ENCODE peak calls at places on chromosomes 11 and 22, in eight cellular contexts. One of them, this sample, is unnamed.
A peak's percentile ranks its signal among the peaks of the same experiment; 100 is the strongest.

GRCh38 chr11:2796091-2796490 is 89.5 kb downstream of the CDKN1C start:
- DNase-seq in fibroblast of the aortic adventitia: no peak
- DNase-seq in GM23248: no peak
- DNase-seq in fibroblast of villous mesenchyme: no peak
- DNase-seq in ecto neural progenitor cell: peak; percentile 26
- DNase-seq in left lobe of liver: peak; percentile 42
- DNase-seq in brain microvascular endothelial cell: no peak
- DNase-seq in NCI-H2081 treated with DMSO at 0.1 percent for 48 hours: no peak
- DNase-seq in this sample: no peak

GRCh38 chr11:42012261-42012660 is 552.8 kb upstream of the LRRC4C start:
- DNase-seq in fibroblast of the aortic adventitia: no peak
- DNase-seq in GM23248: no peak
- DNase-seq in fibroblast of villous mesenchyme: no peak
- DNase-seq in ecto neural progenitor cell: no peak
- DNase-seq in left lobe of liver: no peak
- DNase-seq in brain microvascular endothelial cell: peak; percentile 9
- DNase-seq in NCI-H2081 treated with DMSO at 0.1 percent for 48 hours: no peak
- DNase-seq in this sample: no peak

GRCh38 chr11:126355926-126356897 is 726 bp downstream of the ST3GAL4 start:
- DNase-seq in fibroblast of the aortic adventitia: peak; percentile 22
- DNase-seq in GM23248: peak; percentile 81
- DNase-seq in fibroblast of villous mesenchyme: no peak
- DNase-seq in ecto neural progenitor cell: peak; percentile 71
- DNase-seq in left lobe of liver: peak; percentile 63
- DNase-seq in brain microvascular endothelial cell: no peak
- DNase-seq in NCI-H2081 treated with DMSO at 0.1 percent for 48 hours: no peak
- DNase-seq in this sample: no peak

GRCh38 chr11:76614471-76615183 is 55.9 kb downstream of the LRRC32 start:
- DNase-seq in fibroblast of the aortic adventitia: peak; percentile 57
- DNase-seq in GM23248: peak; percentile 56
- DNase-seq in fibroblast of villous mesenchyme: no peak
- DNase-seq in ecto neural progenitor cell: no peak
- DNase-seq in left lobe of liver: peak; percentile 42
- DNase-seq in brain microvascular endothelial cell: no peak
- DNase-seq in NCI-H2081 treated with DMSO at 0.1 percent for 48 hours: no peak
- DNase-seq in this sample: no peak

GRCh38 chr11:40825435-40825834 is 634.0 kb downstream of the LRRC4C start:
- DNase-seq in fibroblast of the aortic adventitia: no peak
- DNase-seq in GM23248: no peak
- DNase-seq in fibroblast of villous mesenchyme: no peak
- DNase-seq in ecto neural progenitor cell: no peak
- DNase-seq in left lobe of liver: no peak
- DNase-seq in brain microvascular endothelial cell: no peak
- DNase-seq in NCI-H2081 treated with DMSO at 0.1 percent for 48 hours: no peak
- DNase-seq in this sample: no peak

GRCh38 chr11:102780491-102780918 is at the start of gene MMP10:
- DNase-seq in fibroblast of the aortic adventitia: peak; percentile 74
- DNase-seq in GM23248: peak; percentile 87
- DNase-seq in fibroblast of villous mesenchyme: peak; percentile 46
- DNase-seq in ecto neural progenitor cell: no peak
- DNase-seq in left lobe of liver: no peak
- DNase-seq in brain microvascular endothelial cell: peak; percentile 74
- DNase-seq in NCI-H2081 treated with DMSO at 0.1 percent for 48 hours: peak; percentile 74
- DNase-seq in this sample: no peak

GRCh38 chr22:28983190-28983589 is 78.4 kb downstream of the C22orf31 start:
- DNase-seq in fibroblast of the aortic adventitia: no peak
- DNase-seq in GM23248: no peak
- DNase-seq in fibroblast of villous mesenchyme: no peak
- DNase-seq in ecto neural progenitor cell: no peak
- DNase-seq in left lobe of liver: no peak
- DNase-seq in brain microvascular endothelial cell: no peak
- DNase-seq in NCI-H2081 treated with DMSO at 0.1 percent for 48 hours: no peak
- DNase-seq in this sample: no peak

GRCh38 chr11:10397226-10397987 is 57.7 kb upstream of the AMPD3 start:
- DNase-seq in fibroblast of the aortic adventitia: no peak
- DNase-seq in GM23248: no peak
- DNase-seq in fibroblast of villous mesenchyme: peak; percentile 36
- DNase-seq in ecto neural progenitor cell: peak; percentile 15
- DNase-seq in left lobe of liver: no peak
- DNase-seq in brain microvascular endothelial cell: no peak
- DNase-seq in NCI-H2081 treated with DMSO at 0.1 percent for 48 hours: no peak
- DNase-seq in this sample: no peak

GRCh38 chr11:76770642-76771445 is 12.3 kb upstream of the TSKU start:
- DNase-seq in fibroblast of the aortic adventitia: peak; percentile 89
- DNase-seq in GM23248: peak; percentile 95
- DNase-seq in fibroblast of villous mesenchyme: peak; percentile 98
- DNase-seq in ecto neural progenitor cell: no peak
- DNase-seq in left lobe of liver: peak; percentile 95
- DNase-seq in brain microvascular endothelial cell: peak; percentile 97
- DNase-seq in NCI-H2081 treated with DMSO at 0.1 percent for 48 hours: no peak
- DNase-seq in this sample: no peak

GRCh38 chr11:33869511-33870422 is 22.1 kb downstream of the LMO2 start:
- DNase-seq in fibroblast of the aortic adventitia: peak; percentile 60
- DNase-seq in GM23248: peak; percentile 67
- DNase-seq in fibroblast of villous mesenchyme: peak; percentile 17
- DNase-seq in ecto neural progenitor cell: no peak
- DNase-seq in left lobe of liver: no peak
- DNase-seq in brain microvascular endothelial cell: no peak
- DNase-seq in NCI-H2081 treated with DMSO at 0.1 percent for 48 hours: no peak
- DNase-seq in this sample: no peak

GRCh38 chr11:413120-414081 is 1.4 kb downstream of the SIGIRR start:
- DNase-seq in fibroblast of the aortic adventitia: no peak
- DNase-seq in GM23248: peak; percentile 50
- DNase-seq in fibroblast of villous mesenchyme: no peak
- DNase-seq in ecto neural progenitor cell: no peak
- DNase-seq in left lobe of liver: no peak
- DNase-seq in brain microvascular endothelial cell: no peak
- DNase-seq in NCI-H2081 treated with DMSO at 0.1 percent for 48 hours: no peak
- DNase-seq in this sample: no peak

GRCh38 chr11:117200813-117201515 is 1.8 kb downstream of the TAGLN start:
- DNase-seq in fibroblast of the aortic adventitia: no peak
- DNase-seq in GM23248: peak; percentile 25
- DNase-seq in fibroblast of villous mesenchyme: no peak
- DNase-seq in ecto neural progenitor cell: no peak
- DNase-seq in left lobe of liver: no peak
- DNase-seq in brain microvascular endothelial cell: no peak
- DNase-seq in NCI-H2081 treated with DMSO at 0.1 percent for 48 hours: no peak
- DNase-seq in this sample: no peak

GRCh38 chr22:33850724-33851123 is 69.6 kb downstream of the LARGE1 start:
- DNase-seq in fibroblast of the aortic adventitia: no peak
- DNase-seq in GM23248: no peak
- DNase-seq in fibroblast of villous mesenchyme: no peak
- DNase-seq in ecto neural progenitor cell: no peak
- DNase-seq in left lobe of liver: no peak
- DNase-seq in brain microvascular endothelial cell: no peak
- DNase-seq in NCI-H2081 treated with DMSO at 0.1 percent for 48 hours: no peak
- DNase-seq in this sample: no peak

GRCh38 chr22:19892925-19893324 is 38.3 kb upstream of the GNB1L start:
- DNase-seq in fibroblast of the aortic adventitia: no peak
- DNase-seq in GM23248: no peak
- DNase-seq in fibroblast of villous mesenchyme: peak; percentile 68
- DNase-seq in ecto neural progenitor cell: no peak
- DNase-seq in left lobe of liver: no peak
- DNase-seq in brain microvascular endothelial cell: no peak
- DNase-seq in NCI-H2081 treated with DMSO at 0.1 percent for 48 hours: no peak
- DNase-seq in this sample: no peak

GRCh38 chr22:24512043-24512442 is 16.9 kb downstream of the UPB1 start:
- DNase-seq in fibroblast of the aortic adventitia: no peak
- DNase-seq in GM23248: no peak
- DNase-seq in fibroblast of villous mesenchyme: no peak
- DNase-seq in ecto neural progenitor cell: no peak
- DNase-seq in left lobe of liver: no peak
- DNase-seq in brain microvascular endothelial cell: no peak
- DNase-seq in NCI-H2081 treated with DMSO at 0.1 percent for 48 hours: no peak
- DNase-seq in this sample: no peak

GRCh38 chr11:11349051-11349450 is 4.0 kb downstream of the CSNK2A3 start:
- DNase-seq in fibroblast of the aortic adventitia: peak; percentile 18
- DNase-seq in GM23248: no peak
- DNase-seq in fibroblast of villous mesenchyme: peak; percentile 30
- DNase-seq in ecto neural progenitor cell: no peak
- DNase-seq in left lobe of liver: no peak
- DNase-seq in brain microvascular endothelial cell: no peak
- DNase-seq in NCI-H2081 treated with DMSO at 0.1 percent for 48 hours: no peak
- DNase-seq in this sample: no peak

GRCh38 chr22:42930810-42931420 is 73.8 kb upstream of the ARFGAP3 start:
- DNase-seq in fibroblast of the aortic adventitia: peak; percentile 32
- DNase-seq in GM23248: peak; percentile 86
- DNase-seq in fibroblast of villous mesenchyme: no peak
- DNase-seq in ecto neural progenitor cell: no peak
- DNase-seq in left lobe of liver: no peak
- DNase-seq in brain microvascular endothelial cell: peak; percentile 40
- DNase-seq in NCI-H2081 treated with DMSO at 0.1 percent for 48 hours: no peak
- DNase-seq in this sample: no peak

GRCh38 chr22:27980424-27981148 is 61.5 kb upstream of the PITPNB start:
- DNase-seq in fibroblast of the aortic adventitia: no peak
- DNase-seq in GM23248: no peak
- DNase-seq in fibroblast of villous mesenchyme: no peak
- DNase-seq in ecto neural progenitor cell: no peak
- DNase-seq in left lobe of liver: peak; percentile 41
- DNase-seq in brain microvascular endothelial cell: no peak
- DNase-seq in NCI-H2081 treated with DMSO at 0.1 percent for 48 hours: no peak
- DNase-seq in this sample: no peak

GRCh38 chr11:13135385-13136271 is 126.5 kb downstream of the RASSF10 start:
- DNase-seq in fibroblast of the aortic adventitia: peak; percentile 84
- DNase-seq in GM23248: peak; percentile 32
- DNase-seq in fibroblast of villous mesenchyme: peak; percentile 64
- DNase-seq in ecto neural progenitor cell: no peak
- DNase-seq in left lobe of liver: no peak
- DNase-seq in brain microvascular endothelial cell: peak; percentile 81
- DNase-seq in NCI-H2081 treated with DMSO at 0.1 percent for 48 hours: no peak
- DNase-seq in this sample: no peak

GRCh38 chr11:113666584-113666983 is 39.5 kb downstream of the TMPRSS5 start:
- DNase-seq in fibroblast of the aortic adventitia: no peak
- DNase-seq in GM23248: no peak
- DNase-seq in fibroblast of villous mesenchyme: no peak
- DNase-seq in ecto neural progenitor cell: no peak
- DNase-seq in left lobe of liver: no peak
- DNase-seq in brain microvascular endothelial cell: no peak
- DNase-seq in NCI-H2081 treated with DMSO at 0.1 percent for 48 hours: no peak
- DNase-seq in this sample: no peak

GRCh38 chr11:9850224-9850895 is 186.5 kb downstream of the SWAP70 start:
- DNase-seq in fibroblast of the aortic adventitia: peak; percentile 33
- DNase-seq in GM23248: peak; percentile 57
- DNase-seq in fibroblast of villous mesenchyme: peak; percentile 45
- DNase-seq in ecto neural progenitor cell: no peak
- DNase-seq in left lobe of liver: no peak
- DNase-seq in brain microvascular endothelial cell: no peak
- DNase-seq in NCI-H2081 treated with DMSO at 0.1 percent for 48 hours: no peak
- DNase-seq in this sample: no peak

GRCh38 chr11:27041141-27041869 is 690 bp downstream of the BBOX1 start:
- DNase-seq in fibroblast of the aortic adventitia: no peak
- DNase-seq in GM23248: no peak
- DNase-seq in fibroblast of villous mesenchyme: peak; percentile 29
- DNase-seq in ecto neural progenitor cell: no peak
- DNase-seq in left lobe of liver: no peak
- DNase-seq in brain microvascular endothelial cell: no peak
- DNase-seq in NCI-H2081 treated with DMSO at 0.1 percent for 48 hours: no peak
- DNase-seq in this sample: no peak

GRCh38 chr22:33811686-33812085 is 108.6 kb downstream of the LARGE1 start:
- DNase-seq in fibroblast of the aortic adventitia: peak; percentile 90
- DNase-seq in GM23248: peak; percentile 94
- DNase-seq in fibroblast of villous mesenchyme: peak; percentile 87
- DNase-seq in ecto neural progenitor cell: no peak
- DNase-seq in left lobe of liver: no peak
- DNase-seq in brain microvascular endothelial cell: peak; percentile 4
- DNase-seq in NCI-H2081 treated with DMSO at 0.1 percent for 48 hours: no peak
- DNase-seq in this sample: no peak

GRCh38 chr22:22571862-22572261 is 12.8 kb upstream of the PRAME start:
- DNase-seq in fibroblast of the aortic adventitia: no peak
- DNase-seq in GM23248: no peak
- DNase-seq in fibroblast of villous mesenchyme: no peak
- DNase-seq in ecto neural progenitor cell: no peak
- DNase-seq in left lobe of liver: no peak
- DNase-seq in brain microvascular endothelial cell: no peak
- DNase-seq in NCI-H2081 treated with DMSO at 0.1 percent for 48 hours: no peak
- DNase-seq in this sample: no peak

GRCh38 chr11:128481135-128481534 is 106.2 kb downstream of the ETS1 start:
- DNase-seq in fibroblast of the aortic adventitia: peak; percentile 95
- DNase-seq in GM23248: peak; percentile 84
- DNase-seq in fibroblast of villous mesenchyme: peak; percentile 98
- DNase-seq in ecto neural progenitor cell: no peak
- DNase-seq in left lobe of liver: no peak
- DNase-seq in brain microvascular endothelial cell: no peak
- DNase-seq in NCI-H2081 treated with DMSO at 0.1 percent for 48 hours: no peak
- DNase-seq in this sample: no peak

GRCh38 chr11:66595245-66595904 is 2.4 kb downstream of the CCS start:
- DNase-seq in fibroblast of the aortic adventitia: peak; percentile 82
- DNase-seq in GM23248: peak; percentile 58
- DNase-seq in fibroblast of villous mesenchyme: peak; percentile 79
- DNase-seq in ecto neural progenitor cell: no peak
- DNase-seq in left lobe of liver: no peak
- DNase-seq in brain microvascular endothelial cell: no peak
- DNase-seq in NCI-H2081 treated with DMSO at 0.1 percent for 48 hours: no peak
- DNase-seq in this sample: no peak

GRCh38 chr11:626475-627272 is at the start of gene SCT:
- DNase-seq in fibroblast of the aortic adventitia: no peak
- DNase-seq in GM23248: no peak
- DNase-seq in fibroblast of villous mesenchyme: no peak
- DNase-seq in ecto neural progenitor cell: peak; percentile 55
- DNase-seq in left lobe of liver: peak; percentile 42
- DNase-seq in brain microvascular endothelial cell: no peak
- DNase-seq in NCI-H2081 treated with DMSO at 0.1 percent for 48 hours: no peak
- DNase-seq in this sample: no peak

GRCh38 chr11:92826136-92826535 is 143.3 kb upstream of the MTNR1B start:
- DNase-seq in fibroblast of the aortic adventitia: no peak
- DNase-seq in GM23248: peak; percentile 31
- DNase-seq in fibroblast of villous mesenchyme: peak; percentile 13
- DNase-seq in ecto neural progenitor cell: no peak
- DNase-seq in left lobe of liver: no peak
- DNase-seq in brain microvascular endothelial cell: peak; percentile 24
- DNase-seq in NCI-H2081 treated with DMSO at 0.1 percent for 48 hours: no peak
- DNase-seq in this sample: no peak

GRCh38 chr22:21881841-21882753 is 14.7 kb upstream of the MAPK1 start:
- DNase-seq in fibroblast of the aortic adventitia: no peak
- DNase-seq in GM23248: no peak
- DNase-seq in fibroblast of villous mesenchyme: no peak
- DNase-seq in ecto neural progenitor cell: no peak
- DNase-seq in left lobe of liver: no peak
- DNase-seq in brain microvascular endothelial cell: no peak
- DNase-seq in NCI-H2081 treated with DMSO at 0.1 percent for 48 hours: no peak
- DNase-seq in this sample: no peak

GRCh38 chr22:39208013-39208680 is 36.6 kb downstream of the PDGFB start:
- DNase-seq in fibroblast of the aortic adventitia: no peak
- DNase-seq in GM23248: no peak
- DNase-seq in fibroblast of villous mesenchyme: no peak
- DNase-seq in ecto neural progenitor cell: no peak
- DNase-seq in left lobe of liver: no peak
- DNase-seq in brain microvascular endothelial cell: no peak
- DNase-seq in NCI-H2081 treated with DMSO at 0.1 percent for 48 hours: no peak
- DNase-seq in this sample: no peak

GRCh38 chr11:88507771-88508557 is 170.4 kb upstream of the CTSC start:
- DNase-seq in fibroblast of the aortic adventitia: no peak
- DNase-seq in GM23248: no peak
- DNase-seq in fibroblast of villous mesenchyme: no peak
- DNase-seq in ecto neural progenitor cell: no peak
- DNase-seq in left lobe of liver: no peak
- DNase-seq in brain microvascular endothelial cell: no peak
- DNase-seq in NCI-H2081 treated with DMSO at 0.1 percent for 48 hours: no peak
- DNase-seq in this sample: no peak

GRCh38 chr11:35838071-35838470 is 105.8 kb upstream of the LDLRAD3 start:
- DNase-seq in fibroblast of the aortic adventitia: no peak
- DNase-seq in GM23248: no peak
- DNase-seq in fibroblast of villous mesenchyme: no peak
- DNase-seq in ecto neural progenitor cell: no peak
- DNase-seq in left lobe of liver: no peak
- DNase-seq in brain microvascular endothelial cell: no peak
- DNase-seq in NCI-H2081 treated with DMSO at 0.1 percent for 48 hours: no peak
- DNase-seq in this sample: no peak

GRCh38 chr11:93225642-93226041 is 27.9 kb upstream of the SLC36A4 start:
- DNase-seq in fibroblast of the aortic adventitia: peak; percentile 48
- DNase-seq in GM23248: peak; percentile 50
- DNase-seq in fibroblast of villous mesenchyme: peak; percentile 29
- DNase-seq in ecto neural progenitor cell: no peak
- DNase-seq in left lobe of liver: no peak
- DNase-seq in brain microvascular endothelial cell: no peak
- DNase-seq in NCI-H2081 treated with DMSO at 0.1 percent for 48 hours: peak; percentile 45
- DNase-seq in this sample: no peak

GRCh38 chr11:85171648-85172257 is 455.4 kb downstream of the DLG2 start:
- DNase-seq in fibroblast of the aortic adventitia: no peak
- DNase-seq in GM23248: no peak
- DNase-seq in fibroblast of villous mesenchyme: no peak
- DNase-seq in ecto neural progenitor cell: no peak
- DNase-seq in left lobe of liver: no peak
- DNase-seq in brain microvascular endothelial cell: no peak
- DNase-seq in NCI-H2081 treated with DMSO at 0.1 percent for 48 hours: no peak
- DNase-seq in this sample: no peak

This sample was measured in type B pancreatic cell.